ENCODE peak calls at places on chromosomes 12 and 14, in six cellular contexts. K, W, E, R, H and T are unnamed samples. For H3K27me3, the result is how much of the 10 kb centered on the place peaks cover.

GRCh38 chr12:39490500-39491276 is 47.8 kb upstream of the KIF21A start:
- DNase-seq in K (no peak), W (no peak), E (no peak), R (no peak), H (no peak), T (no peak)

GRCh38 chr14:23478109-23478698 is 8.7 kb downstream of the NGDN start:
- DNase-seq in K (no peak), W (peak), E (peak), R (no peak), H (peak), T (no peak)

GRCh38 chr12:992647-993046 is 1.6 kb downstream of the ERC1 start:
- DNase-seq in K (no peak), W (no peak), E (no peak), R (no peak), H (no peak), T (no peak)

GRCh38 chr12:6434205-6435180 is 10.3 kb upstream of the CD27 start:
- DNase-seq in K (no peak), W (no peak), E (no peak), R (no peak), H (peak), T (no peak)

GRCh38 chr12:10405294-10405693 is 4.3 kb downstream of the KLRC4 start:
- DNase-seq in K (no peak), W (no peak), E (no peak), R (no peak), H (no peak), T (no peak)

GRCh38 chr12:22709292-22709691 is 84.3 kb downstream of the ETNK1 start:
- DNase-seq in K (no peak), W (no peak), E (no peak), R (no peak), H (peak), T (peak)

GRCh38 chr12:111066744-111067437 is 146.5 kb upstream of the MYL2 start:
- DNase-seq in K (no peak), W (no peak), E (no peak), R (no peak), H (peak), T (peak)

GRCh38 chr12:92861381-92861780 is 67.7 kb downstream of the EEA1 start:
- DNase-seq in K (no peak), W (no peak), E (no peak), R (no peak), H (no peak), T (no peak)

GRCh38 chr14:75238728-75239455 is 39.7 kb upstream of the FOS start:
- DNase-seq in K (no peak), W (no peak), E (no peak), R (peak), H (no peak), T (no peak)

GRCh38 chr14:56325251-56325839 is 207.1 kb downstream of the PELI2 start:
- DNase-seq in K (no peak), W (no peak), E (no peak), R (no peak), H (no peak), T (no peak)

GRCh38 chr14:68397827-68398226 is 395.0 kb downstream of the ZFP36L1 start:
- DNase-seq in K (no peak), W (no peak), E (no peak), R (no peak), H (no peak), T (no peak)

GRCh38 chr12:2101359-2101758 is 48.6 kb downstream of the CACNA1C start:
- DNase-seq in K (no peak), W (no peak), E (no peak), R (no peak), H (peak), T (no peak)

GRCh38 chr14:92637228-92637627 is 111.2 kb downstream of the LGMN start:
- DNase-seq in K (no peak), W (no peak), E (no peak), R (no peak), H (peak), T (no peak)

GRCh38 chr12:76666272-76666845 is 97.6 kb upstream of the ZDHHC17 start:
- DNase-seq in K (no peak), W (no peak), E (no peak), R (no peak), H (no peak), T (no peak)

GRCh38 chr12:133202493-133203343 is 21.4 kb downstream of the ZNF268 start:
- DNase-seq in K (no peak), W (no peak), E (no peak), R (no peak), H (no peak), T (no peak)

GRCh38 chr14:105937253-105938054 is 411.1 kb downstream of the TMEM121 start:
- DNase-seq in K (peak), W (no peak), E (peak), R (no peak), H (no peak), T (no peak)

DNA sequence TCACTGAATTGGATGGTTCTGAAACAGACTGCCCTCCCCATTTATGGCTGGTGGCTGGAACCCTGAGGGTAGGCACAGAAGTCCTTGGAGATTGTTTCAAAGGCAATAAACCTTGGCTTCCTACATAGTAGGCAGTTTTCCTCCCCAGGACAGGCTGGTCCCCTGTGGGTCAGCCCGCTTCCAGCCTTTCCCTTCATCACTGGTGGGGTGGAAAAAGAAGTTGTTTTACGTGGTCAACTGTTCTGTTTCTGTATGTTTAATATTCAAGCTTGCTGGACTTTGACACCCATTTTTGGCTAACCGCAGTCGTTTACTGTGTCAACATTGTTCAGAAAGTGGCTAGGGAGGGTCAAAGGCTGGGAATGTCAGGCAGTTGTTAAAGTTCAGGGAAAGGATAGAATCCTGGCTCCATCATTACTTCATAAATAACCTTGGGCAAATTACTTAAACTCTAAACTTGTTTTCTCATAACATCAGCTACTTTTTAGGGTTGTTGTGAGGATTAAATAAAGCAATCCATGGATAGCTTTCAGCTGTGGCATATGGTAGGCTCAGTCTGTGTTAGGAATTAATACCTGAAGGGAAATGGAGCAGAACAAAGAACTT is 2.4 kb downstream of the KLHDC2 start:
- DNase-seq in K (no peak), W (no peak), E (no peak), R (no peak), H (no peak), T (no peak)
- H3K4me3 ChIP-seq in K (peak), W (peak), E (no peak), R (peak), H (no peak), T (no peak)

DNA sequence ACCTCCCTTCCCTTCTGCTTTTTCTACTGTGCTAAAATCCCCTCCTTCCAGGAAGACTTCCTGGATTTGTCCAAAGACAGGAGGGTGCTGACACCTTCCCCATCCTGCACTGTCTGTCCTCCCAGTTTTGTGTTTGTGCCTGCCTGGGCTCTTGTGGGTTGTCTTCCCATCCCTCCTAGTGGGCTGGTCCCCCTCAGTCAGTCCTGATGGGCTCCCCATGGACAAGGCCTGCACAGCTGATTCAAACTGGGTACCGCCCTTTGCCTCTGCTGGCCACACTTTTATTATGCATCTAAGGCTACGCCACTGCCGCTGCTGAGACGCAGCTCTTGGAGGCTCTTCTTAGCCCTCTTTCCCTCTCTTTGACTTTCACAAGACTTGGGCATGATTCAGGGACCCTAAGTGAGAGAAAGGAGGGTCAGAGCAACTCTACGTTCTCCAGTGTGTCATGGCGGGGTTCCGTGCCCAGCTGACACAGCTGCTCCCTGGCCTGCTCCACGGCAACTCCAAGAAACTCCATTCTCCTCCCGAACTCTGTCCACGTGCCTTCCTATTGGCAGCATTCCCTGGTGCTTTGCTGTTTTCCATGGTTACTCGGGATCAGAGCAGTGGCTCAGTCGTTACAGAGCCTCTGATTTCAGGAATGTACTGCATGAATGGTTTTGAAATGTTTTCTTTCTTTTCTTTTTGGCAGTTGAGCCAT is 3.8 kb upstream of the KRT85 start:
- DNase-seq in K (no peak), W (no peak), E (peak), R (no peak), H (no peak), T (no peak)
- H3K27me3 ChIP-seq in K (under half), W (under half), E (under half), R (under half), H (under half), T (under half)

GRCh38 chr12:119177724-119178380 is 879 bp upstream of the HSPB8 start:
- DNase-seq in K (no peak), W (no peak), E (no peak), R (no peak), H (no peak), T (no peak)

GRCh38 chr12:119177056-119177325 is 1.7 kb upstream of the HSPB8 start:
- DNase-seq in K (no peak), W (no peak), E (no peak), R (no peak), H (no peak), T (no peak)

GRCh38 chr12:119175115-119175514 is 3.6 kb upstream of the HSPB8 start:
- DNase-seq in K (no peak), W (no peak), E (no peak), R (no peak), H (no peak), T (no peak)

GRCh38 chr12:119178544-119179334 is at the start of gene HSPB8:
- DNase-seq in K (peak), W (peak), E (peak), R (peak), H (peak), T (no peak)

GRCh38 chr12:119176267-119177055 is 2.3 kb upstream of the HSPB8 start:
- DNase-seq in K (peak), W (peak), E (peak), R (peak), H (no peak), T (no peak)
- H3K4me3 ChIP-seq in K (peak), W (peak), E (peak), R (peak), H (no peak), T (no peak)

GRCh38 chr12:67798763-67799162 is 150.2 kb downstream of the DYRK2 start:
- DNase-seq in K (no peak), W (no peak), E (no peak), R (no peak), H (no peak), T (no peak)

GRCh38 chr12:67807808-67808207 is 159.3 kb downstream of the DYRK2 start:
- DNase-seq in K (no peak), W (no peak), E (no peak), R (no peak), H (no peak), T (no peak)

GRCh38 chr12:67803450-67804034 is 155.0 kb downstream of the DYRK2 start:
- DNase-seq in K (no peak), W (no peak), E (no peak), R (no peak), H (no peak), T (no peak)

GRCh38 chr12:67802723-67803122 is 154.2 kb downstream of the DYRK2 start:
- DNase-seq in K (no peak), W (no peak), E (no peak), R (no peak), H (peak), T (no peak)

GRCh38 chr12:67804168-67804567 is 155.6 kb downstream of the DYRK2 start:
- DNase-seq in K (no peak), W (no peak), E (no peak), R (no peak), H (no peak), T (no peak)
- H3K27me3 ChIP-seq in K (under half), W (under half), E (under half), R (under half), H (under half), T (under half)

GRCh38 chr12:72982351-72982750 is 710.2 kb downstream of the TRHDE start:
- DNase-seq in K (no peak), W (no peak), E (no peak), R (no peak), H (no peak), T (no peak)
- H3K4me3 ChIP-seq in K (no peak), W (no peak), E (no peak), R (no peak), H (no peak), T (no peak)

GRCh38 chr12:74782086-74782485 is 244.5 kb downstream of the ATXN7L3B start:
- DNase-seq in K (no peak), W (no peak), E (no peak), R (no peak), H (no peak), T (no peak)
- H3K27me3 ChIP-seq in K (under half), W (under half), E (under half), R (under half), H (under half), T (under half)